ENCODE peak calls at places on chromosome 11, in five cellular contexts. V, U, N, X and W are unnamed samples.

GRCh38 chr11:124867700-124868099 is 2.5 kb downstream of the ROBO3 start:
- DNase-seq in V (no peak), N (no peak), X (no peak), U (no peak), W (no peak)

GRCh38 chr11:42239102-42239501 is 779.6 kb upstream of the LRRC4C start:
- DNase-seq in U (peak), X (no peak), N (no peak), V (no peak), W (no peak)

GRCh38 chr11:19829109-19829790 is 116.6 kb downstream of the NAV2 start:
- DNase-seq in U (no peak), V (no peak), N (no peak), X (no peak), W (no peak)

GRCh38 chr11:61413496-61413895 is 16.3 kb downstream of the CPSF7 start:
- DNase-seq in U (no peak), V (no peak), X (no peak), N (no peak), W (no peak)

GRCh38 chr11:71103266-71103665 is 149.1 kb downstream of the SHANK2 start:
- DNase-seq in X (no peak), N (no peak), V (no peak), U (no peak), W (no peak)

GRCh38 chr11:3126207-3126865 is 38.8 kb downstream of the OSBPL5 start:
- DNase-seq in U (no peak), V (no peak), X (no peak), N (no peak), W (no peak)

GRCh38 chr11:62715150-62716130 is 8.0 kb downstream of the GNG3 start:
- DNase-seq in N (no peak), V (no peak), X (no peak), U (no peak), W (no peak)

GRCh38 chr11:21892696-21893095 is 300.2 kb upstream of the ANO5 start:
- DNase-seq in U (no peak), N (no peak), X (no peak), V (no peak), W (no peak)

GRCh38 chr11:95156133-95156731 is 66.6 kb downstream of the ENDOD1 start:
- DNase-seq in X (no peak), V (no peak), N (no peak), U (no peak), W (no peak)

GRCh38 chr11:35932121-35932520 is 11.7 kb upstream of the LDLRAD3 start:
- DNase-seq in N (no peak), X (no peak), U (no peak), V (no peak), W (no peak)

GRCh38 chr11:45815747-45816146 is 10.8 kb downstream of the SLC35C1 start:
- DNase-seq in X (no peak), V (no peak), U (no peak), N (no peak), W (no peak)

GRCh38 chr11:73467505-73467904 is 91.3 kb downstream of the RELT start:
- DNase-seq in U (no peak), V (no peak), X (no peak), N (no peak), W (no peak)

GRCh38 chr11:107785401-107785800 is 73.2 kb downstream of the SLC35F2 start:
- DNase-seq in V (no peak), X (no peak), N (no peak), U (peak), W (no peak)

GRCh38 chr11:105609832-105610781 is at the start of gene GRIA4:
- DNase-seq in N (no peak), X (no peak), U (no peak), V (no peak), W (no peak)

GRCh38 chr11:72580648-72580950 is 93.6 kb downstream of the PDE2A start:
- DNase-seq in X (no peak), N (no peak), U (no peak), V (no peak), W (no peak)

GRCh38 chr11:104372111-104372510 is 208.2 kb upstream of the PDGFD start:
- DNase-seq in N (no peak), U (no peak), V (no peak), X (no peak), W (no peak)

GRCh38 chr11:118918128-118918685 is 7.5 kb downstream of the BCL9L start:
- DNase-seq in U (peak), N (no peak), X (no peak), V (no peak), W (no peak)

GRCh38 chr11:108586600-108586999 is 7.0 kb downstream of the EXPH5 start:
- DNase-seq in X (no peak), U (no peak), N (no peak), V (no peak), W (no peak)

GRCh38 chr11:1276866-1277615 is 32.4 kb downstream of the TOLLIP start:
- DNase-seq in U (no peak), X (no peak), N (no peak), V (no peak), W (no peak)

GRCh38 chr11:132095230-132096165 is 725.1 kb downstream of the NTM start:
- DNase-seq in V (no peak), N (no peak), U (no peak), X (no peak), W (no peak)

GRCh38 chr11:117772360-117772759 is 24.7 kb downstream of the DSCAML1 start:
- DNase-seq in N (no peak), U (no peak), V (no peak), X (no peak), W (no peak)

GRCh38 chr11:75811485-75811884 is 3.5 kb upstream of the UVRAG start:
- DNase-seq in X (no peak), U (no peak), V (no peak), N (no peak), W (no peak)

GRCh38 chr11:9285850-9286587 is 20.9 kb upstream of the DENND5A start:
- DNase-seq in X (no peak), N (no peak), V (no peak), U (no peak), W (no peak)

GRCh38 chr11:32062540-32062939 is 28.3 kb upstream of the RCN1 start:
- DNase-seq in V (no peak), U (no peak), X (no peak), N (no peak), W (no peak)

GRCh38 chr11:73218106-73218829 is at the start of gene P2RY2:
- DNase-seq in X (peak), V (no peak), N (peak), U (no peak), W (no peak)

GRCh38 chr11:122721964-122722266 is 66.4 kb downstream of the UBASH3B start:
- DNase-seq in U (peak), V (no peak), N (no peak), X (no peak), W (no peak)

GRCh38 chr11:63534895-63535461 is 1.6 kb upstream of the PLAAT4 start:
- DNase-seq in U (no peak), X (no peak), V (no peak), N (no peak), W (no peak)